ENCODE peak calls at places on chromosomes 12 and 14, in four cellular contexts. T, P, Q and E are unnamed samples.

GRCh38 chr14:24277606-24278321 is 6.4 kb upstream of the RABGGTA start:
- DNase-seq in T (no peak), P (no peak), Q (no peak), E (no peak)

GRCh38 chr14:77119852-77120251 is 21.7 kb downstream of the ZDHHC22 start:
- DNase-seq in T (no peak), P (no peak), Q (no peak), E (no peak)

GRCh38 chr12:89861086-89861485 is 152.4 kb upstream of the ATP2B1 start:
- DNase-seq in T (peak), P (no peak), Q (no peak), E (no peak)

GRCh38 chr12:49543221-49543913 is 4.5 kb downstream of the KCNH3 start:
- DNase-seq in T (no peak), P (no peak), Q (no peak), E (no peak)

GRCh38 chr12:68557011-68557715 is 53.5 kb upstream of the RAP1B start:
- DNase-seq in T (peak), P (peak), Q (no peak), E (peak)

GRCh38 chr14:22319526-22320352 is 269.3 kb downstream of the DAD1 start:
- DNase-seq in T (peak), P (peak), Q (peak), E (peak)

GRCh38 chr14:33287204-33287603 is 348.5 kb downstream of the NPAS3 start:
- DNase-seq in T (peak), P (peak), Q (no peak), E (no peak)

GRCh38 chr14:54828031-54828430 is 74.6 kb downstream of the GCH1 start:
- DNase-seq in T (no peak), P (no peak), Q (no peak), E (no peak)

GRCh38 chr14:101636081-101636560 is 74.8 kb downstream of the DIO3 start:
- DNase-seq in T (no peak), P (no peak), Q (no peak), E (no peak)

GRCh38 chr14:102579696-102580551 is 12.5 kb upstream of the RCOR1 start:
- DNase-seq in T (peak), P (peak), Q (peak), E (peak)

GRCh38 chr14:104708606-104709268 is 15.3 kb upstream of the ADSS1 start:
- DNase-seq in T (peak), P (peak), Q (peak), E (peak)

GRCh38 chr12:80778005-80778541 is 61.4 kb downstream of the MYF5 start:
- DNase-seq in T (peak), P (peak), Q (peak), E (peak)

GRCh38 chr14:92362781-92363235 is 39.8 kb downstream of the SLC24A4 start:
- DNase-seq in T (no peak), P (peak), Q (peak), E (peak)

GRCh38 chr12:17302001-17302400 is 696.0 kb upstream of the LMO3 start:
- DNase-seq in T (no peak), P (no peak), Q (no peak), E (no peak)

GRCh38 chr12:100187857-100188519 is 12.6 kb upstream of the ACTR6 start:
- DNase-seq in T (no peak), P (no peak), Q (no peak), E (no peak)

GRCh38 chr12:54228471-54228870 is 39.7 kb upstream of the SMUG1 start:
- DNase-seq in T (no peak), P (no peak), Q (no peak), E (no peak)

GRCh38 chr12:111437816-111438454 is 32.2 kb downstream of the SH2B3 start:
- DNase-seq in T (peak), P (peak), Q (peak), E (peak)

GRCh38 chr12:118840399-118840798 is 140.9 kb upstream of the SRRM4 start:
- DNase-seq in T (no peak), P (no peak), Q (no peak), E (no peak)

GRCh38 chr12:98592825-98593322 is 612 bp upstream of the SLC25A3 start:
- DNase-seq in T (no peak), P (no peak), Q (no peak), E (no peak)

GRCh38 chr14:63388766-63389431 is 70.2 kb upstream of the GPHB5 start:
- DNase-seq in T (peak), P (peak), Q (peak), E (peak)

GRCh38 chr12:20369164-20370000 is 1.0 kb downstream of the PDE3A start:
- DNase-seq in T (peak), P (peak), Q (peak), E (peak)

GRCh38 chr12:22312336-22312735 is 22.2 kb downstream of the ST8SIA1 start:
- DNase-seq in T (peak), P (peak), Q (no peak), E (peak)

GRCh38 chr12:31890295-31891285 is 68.6 kb upstream of the RESF1 start:
- DNase-seq in T (peak), P (no peak), Q (no peak), E (peak)

GRCh38 chr14:68735836-68736235 is 57.0 kb downstream of the ZFP36L1 start:
- DNase-seq in T (no peak), P (no peak), Q (no peak), E (no peak)

GRCh38 chr14:91228112-91229004 is 16.1 kb downstream of the GPR68 start:
- DNase-seq in T (peak), P (peak), Q (peak), E (peak)

GRCh38 chr14:99035712-99036593 is 236.0 kb downstream of the BCL11B start:
- DNase-seq in T (peak), P (peak), Q (peak), E (peak)

GRCh38 chr12:116603516-116603915 is 44.3 kb downstream of the MAP1LC3B2 start:
- DNase-seq in T (no peak), P (no peak), Q (no peak), E (no peak)

GRCh38 chr14:73663548-73664212 is 18.9 kb downstream of the DNAL1 start:
- DNase-seq in T (no peak), P (no peak), Q (no peak), E (no peak)

DNA sequence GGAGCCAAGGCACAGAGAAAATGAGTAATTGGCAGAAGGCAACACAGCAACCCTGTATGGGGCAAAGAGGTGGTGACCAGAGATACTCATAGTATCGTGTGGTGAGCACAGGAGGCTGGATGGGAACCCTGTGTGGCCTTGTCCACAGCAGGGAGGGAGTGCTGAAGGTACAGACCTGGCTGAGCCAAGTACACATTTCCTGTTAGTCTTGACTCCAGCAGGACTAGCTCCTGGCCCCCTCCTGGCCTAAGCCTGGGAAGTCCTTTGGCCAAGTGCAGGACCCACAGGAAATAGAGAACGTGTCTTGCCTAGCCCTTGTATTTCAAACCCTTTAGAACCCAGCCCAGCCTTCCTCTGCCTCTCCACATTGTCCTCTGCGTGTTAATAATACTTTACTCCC is 289.8 kb upstream of the PWP1 start:
- DNase-seq in T (peak), P (no peak), Q (no peak), E (no peak)
- TF ChIP-seq CTCF in T (peak), P (peak), Q (no peak), E (no peak)

GRCh38 chr14:95137804-95138167 is 19.5 kb downstream of the DICER1 start:
- DNase-seq in T (no peak), P (no peak), Q (no peak), E (peak)
- H3K4me3 ChIP-seq in T (no peak), P (no peak), Q (no peak), E (no peak)

DNA sequence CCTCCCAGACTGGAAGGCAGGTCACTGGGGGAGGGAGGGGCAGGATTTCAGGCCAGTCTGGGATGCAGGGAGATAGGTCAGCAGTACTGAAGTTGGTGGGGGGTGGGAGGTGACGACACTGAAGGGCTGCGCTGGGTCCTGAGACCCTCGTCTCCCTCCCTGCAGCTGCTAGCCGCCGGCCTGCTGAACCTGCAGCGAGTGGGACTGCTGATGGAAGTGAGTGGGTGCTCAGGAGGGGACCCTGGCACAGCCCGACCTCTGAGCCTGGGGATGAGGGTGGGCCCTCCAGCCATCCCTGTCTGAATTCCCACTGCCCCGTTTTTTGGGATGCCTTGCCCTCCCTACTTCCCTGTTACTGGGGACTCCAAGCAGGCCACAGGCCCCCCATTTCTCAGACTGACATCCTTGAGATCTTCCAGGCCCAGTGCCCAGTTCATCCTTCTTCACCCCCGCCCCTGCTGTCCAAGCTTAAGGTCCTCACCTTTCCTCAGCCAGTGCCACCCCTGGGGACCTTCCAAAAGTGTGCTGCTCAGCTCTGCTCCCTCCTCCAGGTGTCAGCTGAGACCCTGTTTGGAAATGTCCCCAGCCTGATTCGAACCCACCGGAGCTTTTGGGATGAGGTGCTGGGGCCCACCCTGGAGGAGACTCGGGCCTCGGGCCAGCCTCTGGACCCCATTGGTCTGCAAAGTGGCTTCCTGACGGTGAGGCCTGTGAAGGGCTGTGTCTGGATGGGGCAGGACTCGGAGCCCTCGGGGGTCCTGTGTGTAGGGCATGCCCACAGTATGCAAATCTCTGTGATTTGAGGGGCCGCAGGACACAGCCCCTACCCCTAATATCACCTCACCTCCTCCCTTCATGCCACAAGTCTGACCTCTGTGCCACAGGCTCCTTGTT is 5.5 kb downstream of the PLEKHG6 start:
- DNase-seq in T (no peak), P (no peak), Q (no peak), E (no peak)
- TF ChIP-seq CTCF in T (no peak), P (no peak), Q (no peak), E (no peak)

GRCh38 chr12:113058553-113058952 is 2.0 kb downstream of the DTX1 start:
- DNase-seq in T (no peak), P (no peak), Q (no peak), E (no peak)

GRCh38 chr12:113056381-113056630 is 224 bp upstream of the DTX1 start:
- DNase-seq in T (no peak), P (no peak), Q (no peak), E (no peak)

GRCh38 chr12:113057565-113058485 is 1.3 kb downstream of the DTX1 start:
- DNase-seq in T (no peak), P (no peak), Q (no peak), E (no peak)

GRCh38 chr12:113055594-113056380 is 743 bp upstream of the DTX1 start:
- DNase-seq in T (no peak), P (no peak), Q (no peak), E (no peak)

GRCh38 chr12:113056631-113057488 is at the start of gene DTX1:
- DNase-seq in T (no peak), P (no peak), Q (no peak), E (no peak)
- H3K4me3 ChIP-seq in T (peak), P (peak), Q (no peak), E (peak)

GRCh38 chr12:16120027-16120426 is 157.5 kb downstream of the SLC15A5 start:
- DNase-seq in T (no peak), P (no peak), Q (no peak), E (no peak)

GRCh38 chr12:16119618-16120017 is 157.9 kb downstream of the SLC15A5 start:
- DNase-seq in T (no peak), P (no peak), Q (no peak), E (no peak)

GRCh38 chr12:16118586-16118985 is 158.9 kb downstream of the SLC15A5 start:
- DNase-seq in T (no peak), P (no peak), Q (no peak), E (no peak)

DNA sequence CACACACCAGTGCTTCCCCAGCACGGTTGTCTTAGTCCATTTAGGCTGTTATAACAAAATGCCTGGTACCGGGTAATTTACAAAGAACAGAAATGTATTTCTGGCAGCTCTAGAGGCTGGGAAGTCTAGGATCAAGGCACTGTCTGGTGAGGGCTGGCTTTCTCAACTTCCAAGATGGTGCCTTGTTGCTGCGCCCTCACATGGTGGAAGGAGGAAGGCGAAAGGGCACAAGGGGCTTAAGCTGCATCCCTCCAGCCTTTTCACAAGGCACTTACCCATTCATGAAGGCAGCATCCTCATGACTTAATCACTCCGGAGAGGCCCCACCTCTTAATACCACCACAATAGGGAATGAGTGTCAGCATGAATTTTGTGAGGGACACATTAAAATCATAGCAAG is 155.5 kb downstream of the SLC15A5 start:
- DNase-seq in T (no peak), P (no peak), Q (no peak), E (no peak)
- TF ChIP-seq CTCF in T (no peak), P (no peak), Q (no peak), E (no peak)

DNA sequence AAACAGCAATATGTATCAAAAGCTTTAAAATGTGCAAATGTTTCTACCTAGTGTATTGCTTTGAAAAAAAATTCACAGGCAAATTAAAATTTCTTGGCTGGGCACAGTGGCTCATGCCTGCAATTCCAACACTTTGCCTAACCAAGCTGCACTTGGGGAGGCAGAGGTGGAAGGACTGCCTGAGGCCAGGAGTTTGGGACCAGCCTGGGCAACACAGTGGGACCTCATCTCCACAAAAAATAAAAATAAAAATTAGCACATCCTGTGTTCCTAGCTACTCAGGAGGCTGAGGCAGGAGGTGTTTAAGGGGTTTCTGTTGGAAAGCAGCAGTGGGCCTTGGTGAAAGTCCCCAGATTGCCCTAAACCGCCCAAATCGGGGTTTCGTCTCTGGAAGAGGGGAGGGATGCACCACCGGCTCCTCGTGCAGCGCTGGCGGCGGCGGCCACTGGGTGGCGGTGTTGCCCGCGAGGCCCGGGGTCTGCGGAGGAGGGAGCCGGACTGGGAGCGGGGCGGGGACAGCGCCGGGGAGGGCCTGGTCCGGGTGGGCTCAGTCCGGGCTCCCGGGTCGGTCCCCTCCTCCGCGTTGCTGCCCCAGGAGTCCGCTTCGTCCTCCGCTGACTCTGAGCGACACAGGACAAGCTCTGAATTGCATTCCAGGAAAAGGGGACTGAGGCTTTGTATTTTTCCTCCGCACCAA is 265.6 kb downstream of the AACS start:
- DNase-seq in T (peak), P (peak), Q (peak), E (peak)
- H3K4me3 ChIP-seq in T (peak), P (peak), Q (no peak), E (peak)

GRCh38 chr14:51395361-51395849 is 155.4 kb downstream of the TMX1 start:
- DNase-seq in T (peak), P (peak), Q (peak), E (peak)
- TF ChIP-seq CTCF in T (peak), P (peak), Q (no peak), E (no peak)

GRCh38 chr12:65306603-65307501 is 28.4 kb downstream of the MSRB3 start:
- DNase-seq in T (peak), P (peak), Q (peak), E (peak)
- H3K4me3 ChIP-seq in T (peak), P (no peak), Q (no peak), E (no peak)

GRCh38 chr12:103832048-103832798 is 8.8 kb downstream of the NT5DC3 start:
- DNase-seq in T (no peak), P (no peak), Q (no peak), E (no peak)

GRCh38 chr12:103827800-103828440 is 13.1 kb downstream of the NT5DC3 start:
- DNase-seq in T (no peak), P (no peak), Q (no peak), E (no peak)

GRCh38 chr12:103830730-103831320 is 10.2 kb downstream of the NT5DC3 start:
- DNase-seq in T (no peak), P (no peak), Q (no peak), E (no peak)

GRCh38 chr12:103830025-103830725 is 10.9 kb downstream of the NT5DC3 start:
- DNase-seq in T (no peak), P (no peak), Q (no peak), E (no peak)

GRCh38 chr12:103829092-103829491 is 11.9 kb downstream of the NT5DC3 start:
- DNase-seq in T (no peak), P (no peak), Q (no peak), E (no peak)
- TF ChIP-seq CTCF in T (no peak), P (no peak), Q (no peak), E (no peak)